ENCODE peak calls at places on chromosome 9, in nine cellular contexts. L is AG04450; O is fibroblast of villous mesenchyme; F is mesendoderm; A is IMR-90; Q is aorta; X is CD8-positive, alpha-beta memory T cell; E is left ventricle myocardium inferior; T is hepatocyte. B is an unnamed sample.

GRCh38 chr9:35605336-35606137 is 475 bp downstream of the TESK1 start:
- DNase-seq in L (no peak), O (peak; percentile 13), F (peak; percentile 26), A (no peak), Q (peak; percentile 61), X (peak; percentile 64), E (no peak), T (peak; percentile 52), B (no peak)

GRCh38 chr9:124216474-124217176 is 41.1 kb upstream of the NEK6 start:
- DNase-seq in L (no peak), O (no peak), F (no peak), A (no peak), Q (peak; percentile 63), X (peak; percentile 65), E (peak; percentile 46), T (no peak), B (no peak)

GRCh38 chr9:93591706-93592388 is 15.5 kb downstream of the PHF2 start:
- DNase-seq in L (no peak), O (no peak), F (peak; percentile 15), A (no peak), Q (peak; percentile 18), X (no peak), E (no peak), T (no peak), B (no peak)

GRCh38 chr9:94135222-94135621 is 51.0 kb downstream of the PTPDC1 start:
- DNase-seq in L (peak; percentile 55), O (peak; percentile 99), F (no peak), A (peak; percentile 81), Q (no peak), X (no peak), E (no peak), T (peak; percentile 41), B (no peak)

GRCh38 chr9:107422189-107422802 is 67.3 kb downstream of the KLF4 start:
- DNase-seq in L (no peak), O (peak; percentile 85), F (peak; percentile 93), A (peak; percentile 51), Q (peak; percentile 81), X (no peak), E (peak; percentile 60), T (peak; percentile 90), B (peak; percentile 73)

GRCh38 chr9:125878241-125878640 is 131.1 kb downstream of the PBX3 start:
- DNase-seq in L (no peak), O (no peak), F (no peak), A (no peak), Q (no peak), X (no peak), E (no peak), T (no peak), B (no peak)

GRCh38 chr9:80467632-80468031 is 895.9 kb downstream of the TLE4 start:
- DNase-seq in L (no peak), O (no peak), F (no peak), A (peak; percentile 26), Q (no peak), X (no peak), E (no peak), T (no peak), B (no peak)

GRCh38 chr9:131997779-131998178 is 81.9 kb downstream of the MED27 start:
- DNase-seq in L (no peak), O (peak; percentile 54), F (no peak), A (peak; percentile 53), Q (no peak), X (no peak), E (peak; percentile 40), T (no peak), B (no peak)

GRCh38 chr9:104772707-104773106 is 8.8 kb downstream of the NIPSNAP3B start:
- DNase-seq in L (no peak), O (peak; percentile 22), F (no peak), A (no peak), Q (no peak), X (no peak), E (no peak), T (no peak), B (no peak)

GRCh38 chr9:104766025-104766424 is 2.1 kb downstream of the NIPSNAP3B start:
- DNase-seq in L (no peak), O (no peak), F (no peak), A (no peak), Q (no peak), X (no peak), E (no peak), T (no peak), B (no peak)

GRCh38 chr9:104773118-104773517 is 9.2 kb downstream of the NIPSNAP3B start:
- DNase-seq in L (no peak), O (no peak), F (no peak), A (no peak), Q (no peak), X (no peak), E (no peak), T (no peak), B (no peak)

GRCh38 chr9:104767507-104767906 is 3.6 kb downstream of the NIPSNAP3B start:
- DNase-seq in L (no peak), O (no peak), F (no peak), A (no peak), Q (no peak), X (no peak), E (no peak), T (no peak), B (no peak)

DNA sequence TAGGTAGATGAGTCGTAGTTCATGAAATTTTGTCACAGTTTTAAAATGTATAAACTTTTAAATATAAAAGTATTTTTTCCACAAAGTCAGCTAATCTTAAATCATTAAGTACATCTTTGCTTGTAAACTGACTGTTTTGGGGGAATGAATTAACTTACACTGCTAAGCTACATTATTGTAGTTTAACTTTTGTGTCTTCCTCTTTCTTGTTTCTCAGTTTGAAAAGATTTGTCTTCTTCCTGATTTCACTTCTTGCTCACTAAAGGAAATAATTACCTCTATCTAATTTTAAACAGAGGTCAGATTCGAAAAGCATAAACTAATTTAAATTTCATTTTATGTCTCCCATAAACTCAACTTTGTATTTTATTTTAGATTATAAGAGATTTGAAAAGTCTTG is 5.7 kb downstream of the NIPSNAP3B start:
- DNase-seq in L (no peak), O (no peak), F (no peak), A (no peak), Q (no peak), X (no peak), E (no peak), T (no peak), B (no peak)
- H3K4me3 ChIP-seq in L (no peak overlapping the region), O (no peak overlapping the region), F (no peak overlapping the region), A (no peak overlapping the region), Q (no peak overlapping the region), X (no peak overlapping the region), E (no peak overlapping the region), T (no peak overlapping the region), B (no peak overlapping the region)

GRCh38 chr9:95754533-95755420 is 120.7 kb upstream of the ERCC6L2 start:
- DNase-seq in L (no peak), O (no peak), F (peak; percentile 80), A (no peak), Q (no peak), X (no peak), E (no peak), T (no peak), B (no peak)

GRCh38 chr9:95750725-95751644 is 124.5 kb upstream of the ERCC6L2 start:
- DNase-seq in L (no peak), O (no peak), F (peak; percentile 38), A (no peak), Q (no peak), X (no peak), E (no peak), T (no peak), B (no peak)

GRCh38 chr9:95749493-95749892 is 126.0 kb upstream of the ERCC6L2 start:
- DNase-seq in L (no peak), O (no peak), F (no peak), A (no peak), Q (no peak), X (no peak), E (no peak), T (no peak), B (no peak)

GRCh38 chr9:95753762-95754465 is 121.6 kb upstream of the ERCC6L2 start:
- DNase-seq in L (no peak), O (peak; percentile 92), F (no peak), A (no peak), Q (no peak), X (no peak), E (peak; percentile 48), T (no peak), B (no peak)

GRCh38 chr9:95752129-95752731 is 123.3 kb upstream of the ERCC6L2 start:
- DNase-seq in L (no peak), O (no peak), F (peak; percentile 44), A (no peak), Q (no peak), X (no peak), E (no peak), T (no peak), B (no peak)
- H3K4me3 ChIP-seq in L (peak overlapping the region; percentile 4), O (no peak overlapping the region), F (peak overlapping the region; percentile 54), A (no peak overlapping the region), Q (no peak overlapping the region), X (no peak overlapping the region), E (peak overlapping the region; percentile 32), T (no peak overlapping the region), B (no peak overlapping the region)

GRCh38 chr9:34590376-34591090 is 1.0 kb upstream of the CNTFR start:
- DNase-seq in L (no peak), O (no peak), F (no peak), A (no peak), Q (peak; percentile 59), X (no peak), E (no peak), T (no peak), B (no peak)

GRCh38 chr9:34589371-34589655 is 211 bp downstream of the CNTFR start:
- DNase-seq in L (no peak), O (no peak), F (no peak), A (no peak), Q (no peak), X (no peak), E (no peak), T (no peak), B (no peak)

GRCh38 chr9:34589656-34590375 is at the start of gene CNTFR:
- DNase-seq in L (no peak), O (no peak), F (no peak), A (no peak), Q (no peak), X (no peak), E (peak; percentile 47), T (peak; percentile 69), B (no peak)

GRCh38 chr9:34587271-34587670 is 2.3 kb downstream of the CNTFR start:
- DNase-seq in L (no peak), O (no peak), F (no peak), A (no peak), Q (no peak), X (no peak), E (no peak), T (no peak), B (no peak)

GRCh38 chr9:34588671-34589370 is 703 bp downstream of the CNTFR start:
- DNase-seq in L (no peak), O (no peak), F (no peak), A (no peak), Q (no peak), X (no peak), E (no peak), T (no peak), B (no peak)
- H3K4me3 ChIP-seq in L (no peak overlapping the region), O (no peak overlapping the region), F (peak overlapping the region; percentile 9), A (no peak overlapping the region), Q (no peak overlapping the region), X (no peak overlapping the region), E (peak overlapping the region; percentile 68), T (peak overlapping the region; percentile 42), B (no peak overlapping the region)

DNA sequence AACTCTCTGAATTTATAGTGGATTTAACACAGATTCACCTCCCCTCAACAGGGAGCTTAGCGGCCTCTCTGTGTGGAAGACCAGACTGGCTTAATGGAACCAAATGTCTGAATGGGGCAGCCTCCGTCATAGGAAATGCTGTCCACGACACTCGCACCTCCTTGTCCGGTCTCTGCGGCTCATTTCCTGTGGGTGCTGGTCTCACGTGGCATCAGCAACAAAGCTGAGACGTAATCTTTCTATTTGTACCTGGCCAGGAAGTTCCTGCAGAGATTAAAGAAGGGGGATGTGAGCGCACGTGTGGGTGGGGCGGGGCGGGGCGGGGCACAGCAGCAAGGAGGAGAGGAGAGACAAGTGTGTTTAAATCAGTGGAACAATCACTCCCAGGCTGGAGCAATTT is 132.0 kb upstream of the ASTN2 start:
- DNase-seq in L (no peak), O (no peak), F (peak; percentile 21), A (no peak), Q (no peak), X (no peak), E (no peak), T (peak; percentile 30), B (no peak)
- H3K4me3 ChIP-seq in L (no peak overlapping the region), O (no peak overlapping the region), F (no peak overlapping the region), A (no peak overlapping the region), Q (no peak overlapping the region), X (no peak overlapping the region), E (peak overlapping the region; percentile 27), T (no peak overlapping the region), B (no peak overlapping the region)

B was measured in HepG2.